ENCODE peak calls at places on chromosomes 13 and 19, in five cellular contexts. Q, P, E, F and J are unnamed samples.

GRCh38 chr19:17779281-17779930 is 15.5 kb upstream of the B3GNT3 start:
- DNase-seq in Q (no peak), F (peak; percentile 81), P (no peak), E (peak; percentile 85), J (no peak)

GRCh38 chr19:41398603-41399002 is 985 bp downstream of the BCKDHA start:
- DNase-seq in P (no peak), Q (no peak), F (no peak), E (no peak), J (no peak)

GRCh38 chr13:51287758-51288157 is 51.7 kb upstream of the SERPINE3 start:
- DNase-seq in Q (no peak), P (no peak), F (no peak), E (no peak), J (no peak)

GRCh38 chr19:54952591-54953344 is 5.4 kb upstream of the NLRP7 start:
- DNase-seq in E (no peak), F (peak; percentile 58), Q (no peak), P (peak; percentile 14), J (no peak)

GRCh38 chr19:38149597-38149996 is 74.4 kb downstream of the DPF1 start:
- DNase-seq in E (peak; percentile 44), Q (no peak), F (no peak), P (no peak), J (no peak)

GRCh38 chr13:39952244-39953233 is 297.1 kb downstream of the COG6 start:
- DNase-seq in E (peak; percentile 10), Q (no peak), P (no peak), F (no peak), J (no peak)

GRCh38 chr13:50387124-50387581 is 371.9 kb downstream of the KCNRG start:
- DNase-seq in P (peak; percentile 30), E (peak; percentile 25), F (peak; percentile 75), Q (peak; percentile 28), J (peak; percentile 23)

GRCh38 chr19:8208710-8209110 is 460 bp upstream of the CERS4 start:
- DNase-seq in P (no peak), E (no peak), F (no peak), Q (no peak), J (no peak)

GRCh38 chr19:46297700-46298476 is 1.0 kb downstream of the HIF3A start:
- DNase-seq in Q (no peak), E (peak; percentile 55), F (peak; percentile 26), P (no peak), J (no peak)

GRCh38 chr19:57171551-57172081 is 4.3 kb upstream of the DUXA start:
- DNase-seq in Q (peak; percentile 21), E (no peak), F (peak; percentile 83), P (no peak), J (peak; percentile 65)

GRCh38 chr13:86569119-86569518 is 769.9 kb upstream of the SLITRK6 start:
- DNase-seq in Q (no peak), F (no peak), P (no peak), E (no peak), J (no peak)

GRCh38 chr19:55080915-55081772 is 5.5 kb downstream of the EPS8L1 start:
- DNase-seq in Q (peak; percentile 80), E (peak; percentile 95), P (no peak), F (peak; percentile 85), J (peak; percentile 97)

GRCh38 chr19:33410915-33411401 is 37.4 kb downstream of the CEBPG start:
- DNase-seq in E (no peak), F (no peak), Q (no peak), P (no peak), J (no peak)

GRCh38 chr19:49488863-49489537 is 1.6 kb downstream of the RPL13A start:
- DNase-seq in Q (no peak), F (peak; percentile 16), P (no peak), E (no peak), J (no peak)

GRCh38 chr19:49488046-49488862 is 846 bp downstream of the RPL13A start:
- DNase-seq in E (no peak), P (no peak), F (peak; percentile 85), Q (no peak), J (no peak)

GRCh38 chr19:49490287-49491029 is 3.0 kb downstream of the RPL13A start:
- DNase-seq in E (peak; percentile 32), P (no peak), F (no peak), Q (no peak), J (no peak)

GRCh38 chr19:49491030-49491803 is 3.8 kb downstream of the RPL13A start:
- DNase-seq in F (peak; percentile 1), P (no peak), Q (no peak), E (peak; percentile 15), J (no peak)

DNA sequence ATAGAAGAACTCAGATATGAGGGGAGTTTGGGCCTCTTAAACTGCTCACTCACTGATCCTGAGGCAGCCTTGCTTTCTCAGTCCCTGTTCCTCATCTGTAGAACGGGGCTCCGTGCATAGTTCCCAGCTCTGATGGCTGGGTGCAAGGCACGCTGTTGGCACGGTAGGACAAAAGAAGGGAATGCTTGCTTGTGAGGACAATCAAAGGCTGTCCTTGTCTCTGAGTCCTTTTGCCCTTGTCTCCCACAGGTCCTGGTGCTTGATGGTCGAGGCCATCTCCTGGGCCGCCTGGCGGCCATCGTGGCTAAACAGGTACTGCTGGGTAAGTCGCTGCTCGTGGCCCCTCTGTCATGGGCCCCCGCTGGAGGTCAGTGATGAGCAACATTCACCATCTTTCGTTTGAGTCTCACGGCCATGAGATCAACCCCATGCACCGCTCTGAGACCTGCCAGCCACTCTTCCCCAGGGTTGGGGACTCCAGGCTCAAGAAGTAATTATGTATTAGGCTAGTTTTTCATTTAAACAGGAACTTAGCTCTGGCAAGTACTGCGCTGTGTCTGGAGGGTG is 2.3 kb downstream of the RPL13A start:
- DNase-seq in Q (no peak), F (peak; percentile 2), P (peak; percentile 58), E (peak; percentile 46), J (no peak)
- TF ChIP-seq CTCF in Q (no peak), F (no peak), P (peak; percentile 59), E (peak; percentile 86), J (peak; percentile 60)

DNA sequence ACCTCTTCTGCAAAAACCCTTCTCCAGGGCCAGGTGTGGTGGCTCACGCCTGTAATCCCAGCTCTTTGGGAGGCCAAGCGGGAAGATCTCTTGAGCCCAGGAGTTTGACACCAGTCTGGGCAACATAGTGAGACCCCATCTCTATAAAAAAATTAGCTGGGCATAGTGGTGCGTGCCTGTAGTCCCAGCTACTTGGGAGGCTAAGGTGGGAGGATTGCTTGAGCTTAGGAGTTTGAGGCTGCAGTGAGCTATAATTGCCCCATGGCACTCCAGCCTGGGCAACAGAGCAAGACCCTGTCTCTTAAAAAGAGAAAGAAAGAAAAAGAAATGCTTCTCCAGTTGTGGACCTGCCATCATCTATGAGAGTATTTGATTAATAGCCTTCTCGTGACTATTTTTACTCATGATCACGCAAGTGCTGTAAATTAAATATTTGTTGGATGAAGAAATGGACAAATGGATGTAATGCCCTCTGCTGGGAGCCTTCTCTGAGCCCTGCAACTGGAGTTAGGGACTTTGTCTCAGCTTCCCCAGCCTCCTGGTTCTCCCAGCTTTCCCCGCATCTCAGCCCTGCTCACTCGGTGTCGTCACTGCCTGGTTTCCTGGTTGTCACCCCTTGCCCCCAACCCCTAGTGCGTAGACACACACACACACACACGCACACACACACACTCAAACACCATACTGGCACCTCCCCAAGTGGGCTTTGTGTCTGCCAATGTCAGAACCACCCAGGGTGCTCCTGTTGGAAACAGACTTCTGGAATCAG is 12.2 kb downstream of the WIZ start:
- DNase-seq in Q (no peak), P (no peak), E (no peak), F (no peak), J (no peak)
- TF ChIP-seq CTCF in Q (no peak), P (no peak), E (no peak), F (no peak), J (no peak)

DNA sequence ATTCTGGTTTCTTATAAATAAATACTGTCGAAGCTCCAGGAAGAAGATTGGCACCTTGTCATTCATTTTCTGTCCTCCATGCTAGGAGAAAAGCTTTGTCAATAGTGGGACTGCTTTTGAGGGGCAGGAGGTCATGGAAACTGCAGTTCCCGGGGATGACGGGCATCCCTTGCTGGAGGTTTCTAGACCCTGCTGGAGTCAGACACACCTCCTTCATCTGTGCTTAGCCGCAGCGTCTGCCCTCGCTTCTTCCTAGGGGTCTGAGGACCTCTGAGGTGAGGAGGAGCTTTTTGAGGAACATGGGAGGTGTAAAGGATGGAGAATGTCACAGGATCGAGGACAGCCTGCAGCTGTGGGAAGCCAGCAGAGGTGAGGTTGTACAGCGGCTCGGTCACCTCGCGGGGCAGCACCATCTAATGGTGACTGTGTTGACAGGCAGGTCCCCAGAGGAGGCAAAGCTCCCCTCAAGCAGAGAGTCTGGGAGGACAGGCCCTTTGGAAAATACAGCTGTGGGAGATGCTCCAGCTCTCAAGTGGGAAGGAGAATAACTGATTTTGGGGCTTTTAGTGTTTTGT is 172.7 kb upstream of the RNF113B start:
- DNase-seq in Q (no peak), P (no peak), E (no peak), F (peak; percentile 74), J (peak; percentile 25)
- TF ChIP-seq CTCF in Q (no peak), P (no peak), E (peak; percentile 31), F (peak; percentile 59), J (peak; percentile 4)

DNA sequence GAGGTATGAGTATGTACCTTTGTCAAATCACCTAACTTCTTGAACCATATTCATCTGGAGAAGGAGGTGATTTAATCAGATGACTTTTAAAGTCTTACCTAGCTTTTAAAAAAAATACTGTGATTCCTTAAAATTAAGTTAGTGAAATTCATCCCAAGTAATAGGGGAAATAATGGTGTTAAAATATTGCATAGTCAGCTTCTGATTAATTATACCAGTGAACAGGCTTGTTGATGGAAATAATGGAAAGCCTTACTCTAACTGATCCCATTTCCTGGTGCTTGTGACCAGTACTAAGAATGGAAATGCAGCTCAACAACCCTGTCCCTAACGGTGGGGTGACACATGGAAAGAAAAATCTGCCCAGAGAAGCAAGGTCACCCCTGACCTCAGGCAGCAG is 130.7 kb downstream of the CDK8 start:
- DNase-seq in E (no peak), Q (no peak), F (no peak), P (no peak), J (no peak)
- TF ChIP-seq CTCF in E (no peak), Q (no peak), F (no peak), P (no peak), J (no peak)